ENCODE peak calls at places on chromosomes 16 and 17, in four cellular contexts. N, X, U and T are unnamed samples.
A peak's percentile ranks its signal among the peaks of the same experiment; 100 is the strongest.

GRCh38 chr17:77793146-77793887 is 165.2 kb upstream of the TNRC6C start:
- DNase-seq in X (no peak), N (no peak), U (no peak), T (no peak)

GRCh38 chr17:28488154-28488883 is 14.9 kb downstream of the SLC13A2 start:
- DNase-seq in X (no peak), N (no peak), U (no peak), T (no peak)

GRCh38 chr17:15931394-15931793 is 13.5 kb upstream of the ADORA2B start:
- DNase-seq in U (no peak), N (no peak), X (no peak), T (no peak)

GRCh38 chr16:28297784-28298510 is 5.6 kb downstream of the SBK1 start:
- DNase-seq in N (no peak), U (no peak), X (no peak), T (no peak)

GRCh38 chr17:5023588-5024147 is 11.6 kb downstream of the SLC52A1 start:
- DNase-seq in X (no peak), U (no peak), N (no peak), T (no peak)

GRCh38 chr16:53827741-53828140 is 123.8 kb downstream of the FTO start:
- DNase-seq in N (peak; percentile 22), U (no peak), X (no peak), T (no peak)

GRCh38 chr16:53744449-53744848 is 40.5 kb downstream of the FTO start:
- DNase-seq in U (no peak), N (no peak), X (no peak), T (no peak)

GRCh38 chr17:55463600-55463999 is 42.0 kb upstream of the MMD start:
- DNase-seq in X (no peak), N (no peak), U (no peak), T (no peak)

GRCh38 chr16:89443727-89444084 is 46.7 kb downstream of the ANKRD11 start:
- DNase-seq in U (no peak), N (no peak), X (no peak), T (no peak)

GRCh38 chr17:80498242-80498919 is 22.0 kb upstream of the NPTX1 start:
- DNase-seq in N (peak; percentile 51), X (peak; percentile 68), U (no peak), T (peak; percentile 8)

GRCh38 chr17:36931096-36931696 is 6.1 kb upstream of the LHX1 start:
- DNase-seq in U (no peak), N (no peak), X (no peak), T (no peak)

GRCh38 chr16:4505356-4506153 is 29.4 kb downstream of the HMOX2 start:
- DNase-seq in X (no peak), U (no peak), N (no peak), T (no peak)

GRCh38 chr17:8133941-8134340 is 10.0 kb upstream of the HES7 start:
- DNase-seq in X (no peak), N (no peak), U (no peak), T (no peak)

GRCh38 chr17:58046230-58047094 is 36.8 kb upstream of the DYNLL2 start:
- DNase-seq in X (no peak), U (no peak), N (no peak), T (no peak)

GRCh38 chr16:57706717-57707116 is 12.1 kb downstream of the DRC7 start:
- DNase-seq in N (no peak), X (no peak), U (no peak), T (no peak)

GRCh38 chr16:5438591-5438990 is 341.0 kb upstream of the EEF2KMT start:
- DNase-seq in U (no peak), X (no peak), N (no peak), T (no peak)

GRCh38 chr16:19582050-19582784 is 26.7 kb downstream of the VPS35L start:
- DNase-seq in U (no peak), X (peak; percentile 9), N (no peak), T (no peak)

GRCh38 chr16:84817613-84818012 is 2.2 kb upstream of the CRISPLD2 start:
- DNase-seq in U (no peak), X (no peak), N (no peak), T (no peak)

GRCh38 chr17:3602499-3602898 is 6.7 kb downstream of the TRPV1 start:
- DNase-seq in X (peak; percentile 27), U (no peak), N (peak; percentile 31), T (no peak)

GRCh38 chr16:28930652-28931051 is 1.1 kb upstream of the CD19 start:
- DNase-seq in X (no peak), U (no peak), N (no peak), T (no peak)

GRCh38 chr17:69606142-69606800 is 191.8 kb downstream of the MAP2K6 start:
- DNase-seq in U (no peak), X (no peak), N (no peak), T (no peak)

GRCh38 chr17:38874505-38875419 is 4.9 kb downstream of the LASP1 start:
- DNase-seq in N (peak; percentile 64), U (no peak), X (peak; percentile 44), T (no peak)

GRCh38 chr17:58325289-58325726 is 3.3 kb downstream of the TSPOAP1 start:
- DNase-seq in U (no peak), X (no peak), N (no peak), T (no peak)

GRCh38 chr17:8225813-8226535 is 15.6 kb upstream of the AURKB start:
- DNase-seq in U (no peak), N (peak; percentile 79), X (peak; percentile 85), T (no peak)

GRCh38 chr16:1828645-1829410 is 1.8 kb downstream of the FAHD1 start:
- DNase-seq in N (no peak), X (no peak), U (no peak), T (no peak)

GRCh38 chr16:77584205-77584859 is 138.0 kb upstream of the NUDT7 start:
- DNase-seq in N (peak; percentile 79), U (peak; percentile 29), X (peak; percentile 87), T (peak; percentile 20)

GRCh38 chr17:2170023-2170422 is 115.1 kb downstream of the HIC1 start:
- DNase-seq in X (no peak), U (no peak), N (no peak), T (no peak)

GRCh38 chr17:4006745-4007211 is 42.5 kb upstream of the ATP2A3 start:
- DNase-seq in N (no peak), U (no peak), X (no peak), T (no peak)

GRCh38 chr16:69404275-69404805 is 18.5 kb upstream of the TERF2 start:
- DNase-seq in X (peak; percentile 58), U (peak; percentile 9), N (peak; percentile 77), T (no peak)

GRCh38 chr17:1082579-1082978 is 85.7 kb downstream of the TIMM22 start:
- DNase-seq in U (peak; percentile 14), N (peak; percentile 50), X (no peak), T (peak; percentile 14)

GRCh38 chr17:83111516-83112282 is 32.3 kb downstream of the METRNL start:
- DNase-seq in N (no peak), U (no peak), X (no peak), T (no peak)

GRCh38 chr17:265726-266125 is 84.3 kb upstream of the DOC2B start:
- DNase-seq in N (no peak), U (no peak), X (no peak), T (no peak)

GRCh38 chr16:56286819-56287218 is 95.5 kb downstream of the GNAO1 start:
- DNase-seq in U (no peak), N (no peak), X (no peak), T (no peak)

GRCh38 chr16:47779201-47780016 is 318.3 kb downstream of the PHKB start:
- DNase-seq in U (no peak), N (peak; percentile 56), X (peak; percentile 53), T (no peak)
- H3K4me3 ChIP-seq in U (peak overlapping the region; percentile 40), N (peak overlapping the region; percentile 28), X (peak overlapping the region; percentile 41), T (peak overlapping the region; percentile 9)

GRCh38 chr16:15444264-15444663 is 9.9 kb downstream of the BMERB1 start:
- DNase-seq in N (no peak), X (no peak), U (no peak), T (no peak)

GRCh38 chr16:15445450-15445849 is 11.1 kb downstream of the BMERB1 start:
- DNase-seq in N (no peak), U (no peak), X (no peak), T (no peak)

GRCh38 chr16:15450624-15451023 is 16.2 kb downstream of the BMERB1 start:
- DNase-seq in N (no peak), U (no peak), X (no peak), T (no peak)

GRCh38 chr16:15443753-15444152 is 9.4 kb downstream of the BMERB1 start:
- DNase-seq in U (no peak), N (no peak), X (no peak), T (no peak)

GRCh38 chr16:15446901-15447300 is 12.5 kb downstream of the BMERB1 start:
- DNase-seq in U (no peak), X (no peak), N (no peak), T (no peak)
- TF ChIP-seq CTCF in U (no peak), X (no peak), N (no peak), T (no peak)

GRCh38 chr17:50540485-50541401 is 6.2 kb upstream of the SPATA20 start:
- DNase-seq in N (no peak), X (no peak), U (no peak), T (no peak)
- H3K4me3 ChIP-seq in N (no peak overlapping the region), X (no peak overlapping the region), U (peak overlapping the region; percentile 67), T (no peak overlapping the region)

GRCh38 chr17:81537856-81538555 is 9.8 kb downstream of the FSCN2 start:
- DNase-seq in N (no peak), X (no peak), U (no peak), T (no peak)
- TF ChIP-seq CTCF in N (no peak), X (no peak), U (no peak), T (no peak)